ENCODE peak calls at places on chromosomes 12 and 14, in nine cellular contexts. R, H, Y, T, G, O, V, L and U are unnamed samples.

GRCh38 chr14:30869525-30870150 is 4.7 kb upstream of the COCH start:
- DNase-seq in R (no peak), H (no peak), Y (no peak), T (no peak), G (no peak), O (no peak), V (no peak), L (no peak), U (no peak)

GRCh38 chr14:100388137-100389050 is 65.3 kb downstream of the SLC25A47 start:
- DNase-seq in R (no peak), H (no peak), Y (no peak), T (no peak), G (no peak), O (no peak), V (no peak), L (no peak), U (no peak)

GRCh38 chr14:33943484-33943883 is 7.4 kb downstream of the EGLN3 start:
- DNase-seq in R (no peak), H (no peak), Y (no peak), T (no peak), G (no peak), O (no peak), V (no peak), L (no peak), U (no peak)

GRCh38 chr14:106652494-106652893 is 1126.1 kb downstream of the TMEM121 start:
- DNase-seq in R (no peak), H (no peak), Y (no peak), T (no peak), G (no peak), O (no peak), V (no peak), L (no peak), U (no peak)

GRCh38 chr14:31253746-31254471 is 46.3 kb upstream of the HECTD1 start:
- DNase-seq in R (no peak), H (no peak), Y (no peak), T (no peak), G (no peak), O (no peak), V (no peak), L (no peak), U (no peak)

GRCh38 chr12:94458882-94459772 is 540 bp downstream of the CEP83 start:
- DNase-seq in R (no peak), H (peak; percentile 55), Y (peak; percentile 11), T (peak; percentile 57), G (no peak), O (no peak), V (no peak), L (peak; percentile 37), U (no peak)

GRCh38 chr12:52528641-52529143 is 8.5 kb upstream of the KRT5 start:
- DNase-seq in R (no peak), H (no peak), Y (no peak), T (no peak), G (no peak), O (no peak), V (no peak), L (no peak), U (no peak)

GRCh38 chr12:60205500-60205899 is 609.7 kb downstream of the SLC16A7 start:
- DNase-seq in R (no peak), H (peak; percentile 63), Y (peak; percentile 18), T (no peak), G (no peak), O (no peak), V (no peak), L (peak; percentile 57), U (no peak)

GRCh38 chr14:28755930-28756895 is 10.4 kb upstream of the FOXG1 start:
- DNase-seq in R (no peak), H (no peak), Y (no peak), T (no peak), G (no peak), O (no peak), V (no peak), L (no peak), U (no peak)

GRCh38 chr12:58425481-58426392 is 484.4 kb downstream of the ATP23 start:
- DNase-seq in R (peak; percentile 19), H (peak; percentile 94), Y (peak; percentile 48), T (no peak), G (no peak), O (no peak), V (no peak), L (peak; percentile 95), U (peak; percentile 49)

GRCh38 chr12:97167598-97167997 is 260.5 kb downstream of the NEDD1 start:
- DNase-seq in R (no peak), H (no peak), Y (no peak), T (no peak), G (no peak), O (no peak), V (no peak), L (peak; percentile 88), U (no peak)

GRCh38 chr12:105721915-105722314 is 391.4 kb downstream of the C12orf75 start:
- DNase-seq in R (no peak), H (no peak), Y (no peak), T (no peak), G (no peak), O (no peak), V (no peak), L (no peak), U (no peak)

GRCh38 chr12:63403256-63403655 is 252.3 kb upstream of the AVPR1A start:
- DNase-seq in R (no peak), H (no peak), Y (no peak), T (no peak), G (no peak), O (no peak), V (no peak), L (no peak), U (no peak)